ENCODE peak calls at places on chromosome 2, in eight cellular contexts. J, M, K, Q, X, B, E and G are unnamed samples.

GRCh38 chr2:78020500-78020899 is 498.3 kb upstream of the LRRTM4 start:
- DNase-seq in J (no peak), M (no peak), K (no peak), Q (no peak), X (no peak), B (no peak), E (no peak), G (no peak)

GRCh38 chr2:202109737-202110184 is 36.7 kb downstream of the KIAA2012 start:
- DNase-seq in J (peak), M (no peak), K (no peak), Q (peak), X (no peak), B (peak), E (no peak), G (peak)

GRCh38 chr2:203973000-203973399 is 36.4 kb downstream of the ICOS start:
- DNase-seq in J (no peak), M (no peak), K (no peak), Q (no peak), X (no peak), B (no peak), E (no peak), G (no peak)

GRCh38 chr2:1995584-1995983 is 251.3 kb upstream of the PXDN start:
- DNase-seq in J (no peak), M (no peak), K (no peak), Q (no peak), X (no peak), B (no peak), E (no peak), G (no peak)

GRCh38 chr2:36360834-36361233 is 5.3 kb downstream of the CRIM1 start:
- DNase-seq in J (no peak), M (no peak), K (no peak), Q (no peak), X (no peak), B (no peak), E (no peak), G (no peak)

GRCh38 chr2:233428438-233428837 is 74.1 kb downstream of the DGKD start:
- DNase-seq in J (no peak), M (no peak), K (no peak), Q (no peak), X (no peak), B (no peak), E (no peak), G (no peak)

GRCh38 chr2:230520875-230521155 is 104.8 kb downstream of the SP100 start:
- DNase-seq in J (peak), M (peak), K (no peak), Q (peak), X (no peak), B (peak), E (no peak), G (peak)

GRCh38 chr2:46163031-46163430 is 134.2 kb upstream of the EPAS1 start:
- DNase-seq in J (no peak), M (no peak), K (no peak), Q (no peak), X (no peak), B (no peak), E (no peak), G (no peak)

GRCh38 chr2:186740266-186740665 is 46.4 kb downstream of the FAM171B start:
- DNase-seq in J (no peak), M (no peak), K (no peak), Q (no peak), X (no peak), B (no peak), E (no peak), G (no peak)

GRCh38 chr2:145836986-145837385 is 1317.1 kb upstream of the ZEB2 start:
- DNase-seq in J (no peak), M (no peak), K (no peak), Q (no peak), X (no peak), B (no peak), E (no peak), G (no peak)

GRCh38 chr2:59904145-59904544 is 649.3 kb downstream of the BCL11A start:
- DNase-seq in J (no peak), M (no peak), K (no peak), Q (no peak), X (no peak), B (no peak), E (no peak), G (no peak)

GRCh38 chr2:136242687-136243277 is 124.8 kb upstream of the CXCR4 start:
- DNase-seq in J (no peak), M (no peak), K (no peak), Q (no peak), X (no peak), B (peak), E (no peak), G (no peak)

GRCh38 chr2:86778957-86779356 is 11.8 kb downstream of the CD8A start:
- DNase-seq in J (no peak), M (no peak), K (no peak), Q (no peak), X (no peak), B (no peak), E (no peak), G (no peak)

GRCh38 chr2:66665124-66665984 is 230.4 kb downstream of the MEIS1 start:
- DNase-seq in J (peak), M (no peak), K (no peak), Q (peak), X (no peak), B (peak), E (no peak), G (peak)

GRCh38 chr2:167331636-167332232 is 443.5 kb downstream of the XIRP2 start:
- DNase-seq in J (no peak), M (no peak), K (no peak), Q (no peak), X (no peak), B (no peak), E (no peak), G (no peak)

GRCh38 chr2:43484323-43484930 is 111.4 kb downstream of the THADA start:
- DNase-seq in J (peak), M (peak), K (peak), Q (peak), X (peak), B (peak), E (no peak), G (peak)

GRCh38 chr2:233365861-233366520 is 11.7 kb downstream of the DGKD start:
- DNase-seq in J (no peak), M (no peak), K (no peak), Q (no peak), X (no peak), B (no peak), E (peak), G (no peak)

GRCh38 chr2:231613655-231614558 is 21.2 kb downstream of the TEX44 start:
- DNase-seq in J (peak), M (no peak), K (peak), Q (peak), X (peak), B (peak), E (peak), G (peak)

GRCh38 chr2:113750385-113750784 is 6.1 kb downstream of the SLC35F5 start:
- DNase-seq in J (no peak), M (no peak), K (no peak), Q (no peak), X (no peak), B (no peak), E (no peak), G (no peak)

GRCh38 chr2:169361706-169362345 is 508 bp downstream of the LRP2 start:
- DNase-seq in J (no peak), M (no peak), K (no peak), Q (no peak), X (no peak), B (peak), E (no peak), G (no peak)

GRCh38 chr2:162732946-162733698 is 105.4 kb downstream of the KCNH7 start:
- DNase-seq in J (peak), M (no peak), K (peak), Q (no peak), X (peak), B (peak), E (no peak), G (no peak)

GRCh38 chr2:67526283-67526682 is 129.2 kb downstream of the ETAA1 start:
- DNase-seq in J (peak), M (peak), K (peak), Q (peak), X (no peak), B (peak), E (no peak), G (peak)

GRCh38 chr2:239871481-239872435 is 153.4 kb downstream of the NDUFA10 start:
- DNase-seq in J (no peak), M (no peak), K (no peak), Q (no peak), X (no peak), B (no peak), E (no peak), G (no peak)

GRCh38 chr2:18178736-18179349 is 300.4 kb downstream of the KCNS3 start:
- DNase-seq in J (peak), M (no peak), K (peak), Q (peak), X (peak), B (peak), E (no peak), G (peak)

GRCh38 chr2:170381678-170382077 is 203.7 kb downstream of the MYO3B start:
- DNase-seq in J (no peak), M (no peak), K (no peak), Q (no peak), X (no peak), B (no peak), E (no peak), G (no peak)

GRCh38 chr2:116696223-116696622 is 1118.3 kb upstream of the DDX18 start:
- DNase-seq in J (peak), M (no peak), K (no peak), Q (no peak), X (no peak), B (no peak), E (no peak), G (no peak)

GRCh38 chr2:28868611-28869010 is 1.5 kb downstream of the TRMT61B start:
- DNase-seq in J (peak), M (no peak), K (no peak), Q (no peak), X (no peak), B (no peak), E (no peak), G (no peak)

GRCh38 chr2:12824771-12825363 is 108.1 kb downstream of the TRIB2 start:
- DNase-seq in J (no peak), M (no peak), K (peak), Q (no peak), X (no peak), B (peak), E (no peak), G (peak)

GRCh38 chr2:17300141-17300540 is 218.1 kb downstream of the RAD51AP2 start:
- DNase-seq in J (peak), M (peak), K (no peak), Q (peak), X (no peak), B (peak), E (no peak), G (peak)

GRCh38 chr2:181984814-181985631 is 630 bp upstream of the PPP1R1C start:
- DNase-seq in J (no peak), M (no peak), K (no peak), Q (peak), X (no peak), B (no peak), E (no peak), G (peak)

GRCh38 chr2:171745141-171745540 is 57.9 kb downstream of the DYNC1I2 start:
- DNase-seq in J (no peak), M (no peak), K (no peak), Q (no peak), X (no peak), B (no peak), E (no peak), G (no peak)

GRCh38 chr2:50346586-50347351 is 685.2 kb downstream of the NRXN1 start:
- DNase-seq in J (no peak), M (no peak), K (no peak), Q (no peak), X (no peak), B (no peak), E (no peak), G (no peak)
- H3K4me3 ChIP-seq in J (no peak), M (no peak), K (no peak), Q (no peak), X (peak), B (no peak), E (peak), G (no peak)

DNA sequence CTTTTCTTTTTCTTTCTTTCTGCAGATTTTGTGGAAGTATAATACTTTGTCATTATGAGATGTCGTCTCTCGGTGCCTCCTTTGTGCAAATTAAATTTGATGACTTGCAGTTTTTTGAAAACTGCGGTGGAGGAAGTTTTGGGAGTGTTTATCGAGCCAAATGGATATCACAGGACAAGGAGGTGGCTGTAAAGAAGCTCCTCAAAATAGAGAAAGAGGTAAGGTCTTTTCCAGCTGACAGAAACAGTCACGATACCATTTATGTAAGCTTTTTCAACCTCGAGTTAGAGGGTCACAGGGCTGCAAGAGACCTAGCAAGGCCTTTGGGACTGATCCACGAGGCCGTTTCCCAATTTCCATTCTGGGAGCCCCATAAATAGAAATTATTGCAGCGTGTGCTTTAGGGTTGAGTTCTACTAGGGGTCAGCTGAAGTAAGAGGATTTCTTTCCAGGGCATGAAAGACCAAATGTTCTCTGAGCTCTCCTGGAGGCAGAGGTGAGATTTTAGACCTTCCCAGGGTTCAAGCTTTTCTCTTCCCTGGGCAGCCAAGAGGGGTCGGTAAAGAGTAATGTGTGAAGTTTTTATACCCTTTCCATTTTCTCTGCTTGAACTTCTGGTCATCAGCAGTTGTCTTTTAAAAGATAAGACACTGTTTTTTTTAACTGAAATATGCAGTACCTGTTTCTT is 15.5 kb downstream of the MAP3K20 start:
- DNase-seq in J (no peak), M (no peak), K (no peak), Q (no peak), X (no peak), B (no peak), E (no peak), G (peak)
- TF ChIP-seq CTCF in J (peak), M (peak), K (no peak), Q (peak), X (peak), B (peak), E (no peak), G (peak)

DNA sequence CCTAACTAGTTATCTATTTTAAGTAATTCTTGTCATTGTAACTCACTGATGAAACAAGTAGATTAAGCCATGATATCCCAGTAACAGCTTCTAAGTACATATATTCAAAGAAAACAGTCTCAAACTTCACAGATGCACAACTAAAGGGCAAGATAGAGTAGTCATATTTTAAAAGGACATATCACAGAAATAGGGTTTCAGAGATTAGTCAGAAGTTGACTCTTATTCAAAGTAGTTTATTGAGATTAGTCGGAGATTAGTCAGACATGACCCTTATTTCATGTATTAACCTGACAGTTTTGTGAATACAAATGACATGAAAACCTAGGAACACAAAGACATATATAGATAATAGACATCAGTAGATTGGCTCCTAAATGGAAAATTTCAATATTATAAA is 15.9 kb upstream of the CHAC2 start:
- DNase-seq in J (peak), M (no peak), K (no peak), Q (peak), X (no peak), B (peak), E (no peak), G (peak)
- H3K4me3 ChIP-seq in J (no peak), M (no peak), K (no peak), Q (no peak), X (peak), B (no peak), E (no peak), G (no peak)

GRCh38 chr2:49616800-49617199 is 462.5 kb upstream of the FSHR start:
- DNase-seq in J (peak), M (no peak), K (no peak), Q (no peak), X (peak), B (peak), E (no peak), G (peak)
- TF ChIP-seq CTCF in J (peak), M (no peak), K (no peak), Q (no peak), X (peak), B (no peak), E (peak), G (peak)

GRCh38 chr2:96264086-96264485 is 1.7 kb downstream of the TMEM127 start:
- DNase-seq in J (no peak), M (no peak), K (no peak), Q (peak), X (no peak), B (no peak), E (no peak), G (no peak)
- H3K4me3 ChIP-seq in J (peak), M (peak), K (no peak), Q (no peak), X (peak), B (peak), E (no peak), G (peak)

GRCh38 chr2:39696838-39697237 is 31.1 kb downstream of the TMEM178A start:
- DNase-seq in J (peak), M (peak), K (no peak), Q (peak), X (no peak), B (peak), E (peak), G (peak)
- TF ChIP-seq CTCF in J (peak), M (peak), K (no peak), Q (peak), X (no peak), B (no peak), E (peak), G (peak)

GRCh38 chr2:234818937-234819336 is 132.9 kb upstream of the SH3BP4 start:
- DNase-seq in J (no peak), M (no peak), K (no peak), Q (no peak), X (no peak), B (no peak), E (no peak), G (no peak)

GRCh38 chr2:234821946-234822470 is 129.8 kb upstream of the SH3BP4 start:
- DNase-seq in J (no peak), M (no peak), K (no peak), Q (peak), X (no peak), B (peak), E (no peak), G (no peak)

GRCh38 chr2:234816056-234816455 is 135.8 kb upstream of the SH3BP4 start:
- DNase-seq in J (no peak), M (no peak), K (no peak), Q (no peak), X (no peak), B (no peak), E (no peak), G (no peak)

GRCh38 chr2:234814366-234814765 is 137.5 kb upstream of the SH3BP4 start:
- DNase-seq in J (no peak), M (no peak), K (no peak), Q (no peak), X (no peak), B (no peak), E (no peak), G (no peak)

GRCh38 chr2:234816491-234816890 is 135.3 kb upstream of the SH3BP4 start:
- DNase-seq in J (no peak), M (no peak), K (no peak), Q (no peak), X (no peak), B (no peak), E (no peak), G (no peak)
- H3K4me3 ChIP-seq in J (no peak), M (no peak), K (no peak), Q (no peak), X (no peak), B (no peak), E (no peak), G (no peak)

DNA sequence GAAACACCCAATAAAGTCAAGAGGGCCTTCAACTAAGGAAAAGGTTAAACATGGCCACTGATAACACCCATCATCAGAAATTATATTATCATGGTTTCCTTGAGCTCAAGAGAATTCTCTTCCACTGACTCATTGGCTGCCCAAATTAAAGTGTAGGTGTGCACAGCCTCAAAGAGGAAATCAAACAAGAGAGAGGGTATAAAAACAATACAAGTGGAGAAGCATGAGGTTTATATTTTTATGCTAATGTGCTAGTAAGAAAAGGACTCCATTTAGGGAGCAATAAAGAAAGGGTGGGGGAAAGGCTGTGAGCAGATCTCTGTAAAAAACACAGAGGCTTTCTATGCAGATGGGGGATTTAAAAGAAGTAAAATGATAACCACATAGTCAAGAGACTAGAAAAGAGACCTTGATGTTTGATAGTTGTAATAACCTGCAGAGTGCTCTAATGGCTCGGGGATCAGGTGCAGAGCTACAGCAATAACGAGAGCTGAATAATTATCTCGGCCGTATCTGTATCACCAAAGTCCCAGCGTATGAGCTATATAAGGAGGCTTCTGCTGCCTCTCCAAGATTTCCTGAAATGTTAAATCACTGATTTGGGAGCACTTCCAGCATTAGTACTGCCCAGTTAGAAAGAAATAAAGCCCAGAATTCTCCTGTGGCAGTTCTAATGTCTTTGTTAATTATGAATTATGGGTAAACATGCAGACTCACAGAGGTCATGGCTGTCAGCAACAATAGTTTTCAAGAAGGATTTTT is 168.6 kb upstream of the VRK2 start:
- DNase-seq in J (peak), M (no peak), K (no peak), Q (no peak), X (no peak), B (peak), E (no peak), G (no peak)
- TF ChIP-seq CTCF in J (no peak), M (no peak), K (no peak), Q (no peak), X (no peak), B (no peak), E (no peak), G (no peak)

GRCh38 chr2:62219407-62220159 is 23.7 kb downstream of the B3GNT2 start:
- DNase-seq in J (no peak), M (no peak), K (no peak), Q (no peak), X (no peak), B (no peak), E (no peak), G (peak)
- H3K4me3 ChIP-seq in J (no peak), M (no peak), K (no peak), Q (no peak), X (no peak), B (no peak), E (no peak), G (no peak)